ENCODE peak calls at places on chromosome 13, in eight cellular contexts. L, H, I, V, G, A, S and C are unnamed samples.

GRCh38 chr13:37747071-37747612 is 122.4 kb downstream of the TRPC4 start:
- DNase-seq in G (no peak), A (no peak), V (no peak), H (no peak), L (no peak), S (no peak), I (no peak), C (no peak)

GRCh38 chr13:43473437-43473836 is 313.3 kb downstream of the ENOX1 start:
- DNase-seq in S (no peak), H (no peak), I (no peak), L (peak), G (no peak), A (no peak), V (no peak), C (no peak)

GRCh38 chr13:73598021-73598712 is 536.0 kb downstream of the KLF12 start:
- DNase-seq in S (no peak), V (no peak), G (no peak), H (no peak), A (no peak), L (no peak), I (no peak), C (no peak)

GRCh38 chr13:101942038-101942437 is 459.8 kb downstream of the FGF14 start:
- DNase-seq in A (no peak), G (no peak), S (no peak), L (no peak), H (no peak), I (no peak), V (no peak), C (peak)

GRCh38 chr13:20465218-20465879 is 60.3 kb downstream of the CRYL1 start:
- DNase-seq in S (no peak), G (no peak), V (peak), L (no peak), A (no peak), H (no peak), I (no peak), C (no peak)

GRCh38 chr13:101059803-101060202 is 356.5 kb downstream of the NALCN start:
- DNase-seq in S (no peak), L (no peak), G (no peak), H (no peak), V (no peak), I (no peak), A (no peak), C (no peak)

GRCh38 chr13:105918842-105919741 is 616.4 kb downstream of the EFNB2 start:
- DNase-seq in A (no peak), S (no peak), G (no peak), H (no peak), V (no peak), L (peak), I (peak), C (peak)

GRCh38 chr13:75938811-75939525 is 302.8 kb downstream of the LMO7 start:
- DNase-seq in A (no peak), S (no peak), H (no peak), L (no peak), I (no peak), G (no peak), V (no peak), C (no peak)

GRCh38 chr13:70375718-70376117 is 267.5 kb upstream of the KLHL1 start:
- DNase-seq in G (no peak), A (no peak), V (no peak), L (no peak), I (no peak), H (no peak), S (no peak), C (peak)

GRCh38 chr13:59038824-59039223 is 1124.9 kb downstream of the DIAPH3 start:
- DNase-seq in I (no peak), G (no peak), V (no peak), A (no peak), S (no peak), L (no peak), H (no peak), C (no peak)

GRCh38 chr13:98582947-98583346 is 6.0 kb upstream of the STK24 start:
- DNase-seq in H (no peak), A (no peak), I (no peak), S (peak), G (no peak), V (no peak), L (no peak), C (no peak)

GRCh38 chr13:93991569-93991968 is 487.9 kb downstream of the DCT start:
- DNase-seq in G (no peak), L (no peak), A (no peak), H (no peak), S (no peak), V (no peak), I (no peak), C (no peak)

GRCh38 chr13:44906230-44906629 is 83.0 kb downstream of the NUFIP1 start:
- DNase-seq in I (no peak), A (no peak), L (no peak), G (no peak), V (no peak), H (no peak), S (no peak), C (no peak)

GRCh38 chr13:94968040-94968756 is 255.9 kb upstream of the SOX21 start:
- DNase-seq in G (no peak), H (no peak), V (no peak), L (no peak), S (no peak), A (no peak), I (no peak), C (peak)

GRCh38 chr13:114105351-114106225 is 26.8 kb downstream of the RASA3 start:
- DNase-seq in H (peak), L (no peak), V (no peak), A (no peak), I (no peak), G (peak), S (no peak), C (no peak)

DNA sequence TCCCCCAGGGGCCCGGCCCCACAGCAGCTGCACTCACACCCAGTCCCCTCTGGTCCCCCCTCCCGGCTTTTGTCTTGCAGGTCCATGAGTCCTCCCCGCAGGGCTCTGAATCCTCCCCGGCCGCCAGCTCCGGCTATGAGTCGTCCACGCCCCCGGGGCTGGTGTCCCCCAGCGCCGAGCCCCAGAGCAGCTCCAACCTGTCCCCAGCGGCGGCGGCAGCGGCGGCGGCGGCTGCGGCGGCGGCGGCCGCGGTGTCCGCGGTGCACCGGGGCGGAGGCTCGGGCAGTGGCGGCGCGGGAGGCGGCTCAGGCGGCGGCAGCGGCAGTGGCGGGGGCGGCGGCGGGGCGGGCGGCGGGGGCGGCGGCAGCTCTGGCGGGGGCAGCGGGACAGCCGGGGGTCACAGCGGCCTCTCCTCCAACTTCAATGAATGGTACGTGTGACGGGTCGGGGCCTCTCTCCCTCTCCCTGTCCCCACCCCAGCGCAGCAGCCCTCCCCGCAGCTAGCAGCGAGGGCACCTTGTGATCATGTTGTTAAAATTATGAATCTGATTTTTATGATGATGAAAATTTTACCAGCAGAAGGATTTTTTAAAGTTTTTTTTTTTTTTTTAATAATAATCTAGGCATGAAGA is 3.8 kb downstream of the ZIC2 start:
- DNase-seq in A (no peak), L (no peak), S (no peak), H (no peak), G (no peak), I (no peak), V (no peak), C (peak)
- TF ChIP-seq POLR2AphosphoS5 in A (no peak), L (no peak), S (no peak), H (no peak), G (no peak), I (no peak), V (no peak), C (no peak)

GRCh38 chr13:40149611-40150283 is 494.3 kb downstream of the COG6 start:
- DNase-seq in V (no peak), H (peak), L (no peak), G (no peak), I (no peak), A (no peak), S (no peak), C (no peak)
- TF ChIP-seq POLR2AphosphoS5 in V (peak), H (peak), L (no peak), G (no peak), I (peak), A (no peak), S (no peak), C (no peak)

GRCh38 chr13:51715613-51716012 is 88.3 kb downstream of the DHRS12 start:
- DNase-seq in S (no peak), L (no peak), A (no peak), V (no peak), G (no peak), H (no peak), I (no peak), C (no peak)

GRCh38 chr13:51713807-51714206 is 90.2 kb downstream of the DHRS12 start:
- DNase-seq in L (no peak), V (no peak), S (no peak), G (no peak), I (no peak), H (no peak), A (no peak), C (no peak)

GRCh38 chr13:51714663-51715168 is 89.2 kb downstream of the DHRS12 start:
- DNase-seq in L (no peak), S (no peak), H (no peak), G (no peak), A (no peak), V (no peak), I (no peak), C (no peak)

GRCh38 chr13:51721485-51721884 is 82.5 kb downstream of the DHRS12 start:
- DNase-seq in H (peak), I (no peak), L (no peak), S (peak), G (no peak), V (no peak), A (no peak), C (no peak)

GRCh38 chr13:51717786-51718398 is 86.1 kb downstream of the DHRS12 start:
- DNase-seq in G (no peak), S (no peak), A (no peak), L (no peak), V (no peak), I (no peak), H (no peak), C (no peak)
- TF ChIP-seq POLR2AphosphoS5 in G (no peak), S (no peak), A (no peak), L (no peak), V (no peak), I (no peak), H (no peak), C (no peak)

DNA sequence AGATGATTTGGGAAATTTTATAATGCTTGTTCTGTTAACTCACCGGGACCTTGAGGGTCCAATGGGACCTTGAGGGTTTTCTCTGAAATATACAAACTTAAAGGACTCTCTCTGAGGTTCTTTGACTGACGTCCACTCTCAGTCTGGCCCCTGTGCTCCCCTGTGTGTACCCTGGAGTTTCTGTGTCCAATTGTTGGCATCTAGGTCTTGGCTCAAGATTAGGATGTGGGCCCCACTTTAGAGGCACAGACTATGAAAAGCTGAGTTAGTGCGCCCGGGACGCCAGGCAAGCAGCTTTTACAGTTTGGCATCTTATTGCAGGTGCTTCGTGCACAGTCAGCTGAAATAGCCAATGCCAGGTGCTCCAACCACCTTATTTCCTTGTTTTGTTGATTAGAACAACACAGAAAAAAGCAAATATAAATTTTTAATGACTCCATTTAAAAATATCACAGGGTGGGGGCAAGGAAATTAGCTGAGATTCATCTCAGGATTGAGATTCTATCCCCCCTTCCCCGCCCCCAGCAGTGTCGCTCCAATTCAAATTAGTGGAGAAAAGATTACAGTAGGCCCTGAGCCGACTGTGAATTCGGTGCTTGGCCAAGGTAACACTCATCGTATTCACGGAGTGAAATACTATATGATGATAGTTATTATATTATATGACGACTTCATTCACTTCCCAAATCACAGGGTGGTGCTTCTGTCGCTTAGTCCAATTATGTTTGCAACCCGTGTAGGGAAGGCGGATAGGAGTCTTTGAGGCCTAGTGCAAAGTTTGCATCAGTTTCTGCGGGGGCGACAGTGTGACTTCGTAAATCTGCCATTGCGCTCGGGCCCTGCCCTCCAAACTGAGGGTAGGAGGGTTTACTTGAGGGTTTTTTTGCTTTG is 4.3 kb downstream of the SOX1 start:
- DNase-seq in I (no peak), V (no peak), H (no peak), A (no peak), L (no peak), G (no peak), S (no peak), C (no peak)
- TF ChIP-seq POLR2AphosphoS5 in I (no peak), V (no peak), H (no peak), A (no peak), L (no peak), G (no peak), S (no peak), C (no peak)

GRCh38 chr13:80133631-80134083 is 207.3 kb downstream of the SPRY2 start:
- DNase-seq in A (no peak), S (no peak), I (no peak), G (no peak), V (no peak), H (no peak), L (no peak), C (no peak)

GRCh38 chr13:80137994-80138393 is 202.9 kb downstream of the SPRY2 start:
- DNase-seq in L (no peak), A (no peak), V (no peak), I (no peak), G (no peak), H (no peak), S (no peak), C (no peak)

GRCh38 chr13:80131204-80131603 is 209.7 kb downstream of the SPRY2 start:
- DNase-seq in I (peak), V (no peak), H (peak), A (no peak), S (peak), G (no peak), L (no peak), C (peak)

GRCh38 chr13:80134360-80134759 is 206.6 kb downstream of the SPRY2 start:
- DNase-seq in H (no peak), L (no peak), A (no peak), V (no peak), I (no peak), G (no peak), S (no peak), C (no peak)

GRCh38 chr13:80132741-80133601 is 208.0 kb downstream of the SPRY2 start:
- DNase-seq in S (peak), L (no peak), A (no peak), H (peak), I (peak), G (no peak), V (no peak), C (peak)
- TF ChIP-seq POLR2AphosphoS5 in S (no peak), L (no peak), A (no peak), H (peak), I (peak), G (peak), V (no peak), C (no peak)

DNA sequence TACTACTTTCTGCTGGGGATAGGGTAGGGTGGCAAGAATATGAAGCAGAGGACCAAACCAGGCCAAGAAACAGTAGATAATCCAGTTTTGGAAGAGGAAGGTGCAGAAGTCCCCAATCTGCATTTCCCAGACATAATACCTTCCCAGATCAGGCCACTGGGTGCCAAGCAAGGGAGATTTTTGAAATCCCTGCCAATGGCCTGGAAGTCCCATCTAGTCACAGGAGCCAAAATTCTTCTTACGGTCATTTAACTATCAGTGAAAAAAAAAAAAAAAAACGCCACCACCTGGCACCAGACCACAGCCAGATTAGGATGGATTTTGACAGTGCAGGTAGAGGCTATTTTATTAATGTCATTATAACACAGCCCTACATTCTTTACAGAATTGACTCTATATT is 57.8 kb downstream of the ZC3H13 start:
- DNase-seq in I (no peak), H (no peak), V (no peak), S (no peak), A (no peak), G (no peak), L (no peak), C (no peak)
- TF ChIP-seq POLR2AphosphoS5 in I (no peak), H (no peak), V (no peak), S (no peak), A (no peak), G (no peak), L (no peak), C (no peak)

GRCh38 chr13:30864352-30865130 is 41.5 kb upstream of the MEDAG start:
- DNase-seq in I (no peak), G (no peak), A (no peak), S (no peak), H (no peak), L (no peak), V (no peak), C (peak)
- TF ChIP-seq POLR2AphosphoS5 in I (no peak), G (no peak), A (no peak), S (no peak), H (peak), L (no peak), V (no peak), C (no peak)

GRCh38 chr13:51823861-51824260 is 19.9 kb upstream of the DHRS12 start:
- DNase-seq in V (no peak), H (no peak), A (no peak), L (no peak), I (no peak), S (no peak), G (no peak), C (no peak)

GRCh38 chr13:51826606-51827005 is 18.4 kb downstream of the TMEM272 start:
- DNase-seq in S (peak), G (no peak), I (no peak), V (no peak), L (no peak), H (peak), A (no peak), C (no peak)

GRCh38 chr13:51823351-51823750 is 19.4 kb upstream of the DHRS12 start:
- DNase-seq in H (peak), A (no peak), G (no peak), L (no peak), V (no peak), S (no peak), I (no peak), C (no peak)

GRCh38 chr13:51825681-51826254 is 19.2 kb downstream of the TMEM272 start:
- DNase-seq in L (no peak), V (no peak), G (no peak), S (no peak), H (no peak), I (no peak), A (no peak), C (no peak)

DNA sequence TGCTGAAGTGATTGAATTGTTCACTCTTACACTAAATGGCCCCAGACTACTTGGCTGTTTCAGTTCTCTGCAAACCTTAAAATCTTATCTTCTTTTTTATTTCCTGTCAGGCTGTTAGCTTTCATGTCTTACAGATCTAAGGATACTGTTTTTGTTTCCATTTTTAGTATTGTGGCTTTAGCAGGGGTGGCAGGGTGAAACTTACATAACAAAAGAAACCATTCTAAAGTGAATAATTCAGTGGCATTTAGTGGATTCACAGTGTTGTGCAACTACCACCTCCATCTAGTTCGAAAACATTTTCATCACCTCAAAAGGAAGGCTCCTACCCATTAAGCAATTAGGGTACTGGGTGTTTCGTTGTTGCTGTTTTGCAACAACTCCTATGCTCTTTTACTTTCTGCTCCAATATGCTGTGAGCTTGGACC is 19.8 kb downstream of the TMEM272 start:
- DNase-seq in I (no peak), L (no peak), V (no peak), H (no peak), G (no peak), A (no peak), S (no peak), C (no peak)
- TF ChIP-seq POLR2AphosphoS5 in I (no peak), L (no peak), V (no peak), H (no peak), G (peak), A (no peak), S (no peak), C (no peak)